ENCODE peak calls at places on chromosome 6, in six cellular contexts. One of them, this sample, is unnamed.

GRCh38 chr6:40387871-40388264 is 199.3 kb downstream of the LRFN2 start:
- DNase-seq in NCI-H2107: no peak
- DNase-seq in adrenal gland: no peak
- DNase-seq in astrocyte of the cerebellum: no peak
- DNase-seq in HTR-8/SVneo: no peak
- DNase-seq in GM20000: no peak
- DNase-seq in this sample: no peak

GRCh38 chr6:36836091-36836770 is 3.0 kb downstream of the CPNE5 start:
- DNase-seq in NCI-H2107: no peak
- DNase-seq in adrenal gland: no peak
- DNase-seq in astrocyte of the cerebellum: no peak
- DNase-seq in HTR-8/SVneo: no peak
- DNase-seq in GM20000: peak; percentile 28
- DNase-seq in this sample: no peak

GRCh38 chr6:140343128-140343527 is 968.7 kb upstream of the CITED2 start:
- DNase-seq in NCI-H2107: no peak
- DNase-seq in adrenal gland: no peak
- DNase-seq in astrocyte of the cerebellum: no peak
- DNase-seq in HTR-8/SVneo: no peak
- DNase-seq in GM20000: no peak
- DNase-seq in this sample: no peak

GRCh38 chr6:15621203-15622044 is 41.4 kb downstream of the DTNBP1 start:
- DNase-seq in NCI-H2107: no peak
- DNase-seq in adrenal gland: peak; percentile 26
- DNase-seq in astrocyte of the cerebellum: no peak
- DNase-seq in HTR-8/SVneo: no peak
- DNase-seq in GM20000: peak; percentile 51
- DNase-seq in this sample: peak; percentile 40

GRCh38 chr6:156348376-156348775 is 428.8 kb upstream of the ARID1B start:
- DNase-seq in NCI-H2107: no peak
- DNase-seq in adrenal gland: no peak
- DNase-seq in astrocyte of the cerebellum: no peak
- DNase-seq in HTR-8/SVneo: no peak
- DNase-seq in GM20000: no peak
- DNase-seq in this sample: no peak

GRCh38 chr6:123715243-123715863 is 78.6 kb upstream of the TRDN start:
- DNase-seq in NCI-H2107: peak; percentile 10
- DNase-seq in adrenal gland: peak; percentile 36
- DNase-seq in astrocyte of the cerebellum: peak; percentile 29
- DNase-seq in HTR-8/SVneo: peak; percentile 1
- DNase-seq in GM20000: peak; percentile 11
- DNase-seq in this sample: peak; percentile 25

GRCh38 chr6:142926494-142927273 is 18.3 kb downstream of the HIVEP2 start:
- DNase-seq in NCI-H2107: no peak
- DNase-seq in adrenal gland: peak; percentile 82
- DNase-seq in astrocyte of the cerebellum: no peak
- DNase-seq in HTR-8/SVneo: peak; percentile 76
- DNase-seq in GM20000: peak; percentile 94
- DNase-seq in this sample: peak; percentile 57

GRCh38 chr6:95408111-95408510 is 169.2 kb upstream of the MANEA start:
- DNase-seq in NCI-H2107: no peak
- DNase-seq in adrenal gland: no peak
- DNase-seq in astrocyte of the cerebellum: no peak
- DNase-seq in HTR-8/SVneo: no peak
- DNase-seq in GM20000: no peak
- DNase-seq in this sample: no peak

GRCh38 chr6:140046030-140046632 is 671.7 kb upstream of the CITED2 start:
- DNase-seq in NCI-H2107: no peak
- DNase-seq in adrenal gland: no peak
- DNase-seq in astrocyte of the cerebellum: no peak
- DNase-seq in HTR-8/SVneo: no peak
- DNase-seq in GM20000: no peak
- DNase-seq in this sample: no peak

GRCh38 chr6:152701081-152701862 is 3.6 kb downstream of the MYCT1 start:
- DNase-seq in NCI-H2107: no peak
- DNase-seq in adrenal gland: no peak
- DNase-seq in astrocyte of the cerebellum: no peak
- DNase-seq in HTR-8/SVneo: no peak
- DNase-seq in GM20000: no peak
- DNase-seq in this sample: no peak

GRCh38 chr6:47288245-47289090 is 21.2 kb downstream of the TNFRSF21 start:
- DNase-seq in NCI-H2107: no peak
- DNase-seq in adrenal gland: no peak
- DNase-seq in astrocyte of the cerebellum: no peak
- DNase-seq in HTR-8/SVneo: no peak
- DNase-seq in GM20000: no peak
- DNase-seq in this sample: no peak

GRCh38 chr6:18350271-18350670 is 36.9 kb upstream of the RNF144B start:
- DNase-seq in NCI-H2107: no peak
- DNase-seq in adrenal gland: no peak
- DNase-seq in astrocyte of the cerebellum: no peak
- DNase-seq in HTR-8/SVneo: no peak
- DNase-seq in GM20000: no peak
- DNase-seq in this sample: peak; percentile 46

GRCh38 chr6:46453221-46453620 is 38.0 kb downstream of the RCAN2 start:
- DNase-seq in NCI-H2107: no peak
- DNase-seq in adrenal gland: no peak
- DNase-seq in astrocyte of the cerebellum: peak; percentile 81
- DNase-seq in HTR-8/SVneo: no peak
- DNase-seq in GM20000: no peak
- DNase-seq in this sample: peak; percentile 2